ENCODE peak calls at places on chromosomes 2 and 18, in ten cellular contexts. V is neuronal stem cell; T is mesendoderm; C is T-helper 2 cell; D is NCI-H774; X is activated CD4-positive, alpha-beta T cell treated with anti-CD3 and anti-CD28 coated beads for 36 hours; S is nephron progenitor cell; M is cardiac muscle cell; J is stimulated activated CD8-positive, alpha-beta memory T cell treated with anti-CD3 and anti-CD28 coated beads, Interleukin-4, amount 100 ng/mL, for 24 hours; N is endothelial cell. Z is an unnamed sample.

GRCh38 chr2:169397697-169398096 is 35.4 kb upstream of the LRP2 start:
- DNase-seq in V (no peak), T (peak), C (no peak), D (peak), X (no peak), S (no peak), M (peak), J (no peak), N (no peak), Z (no peak)

GRCh38 chr18:78979058-78979680 is 449 bp upstream of the SALL3 start:
- DNase-seq in V (no peak), T (peak), C (no peak), D (no peak), X (no peak), S (peak), M (peak), J (no peak), N (no peak), Z (no peak)

GRCh38 chr2:230496891-230497290 is 80.9 kb downstream of the SP100 start:
- DNase-seq in V (no peak), T (no peak), C (no peak), D (no peak), X (no peak), S (no peak), M (no peak), J (no peak), N (no peak), Z (no peak)

GRCh38 chr2:2647156-2647555 is 316.1 kb upstream of the MYT1L start:
- DNase-seq in V (no peak), T (no peak), C (no peak), D (no peak), X (peak), S (no peak), M (no peak), J (no peak), N (no peak), Z (no peak)

GRCh38 chr18:60096428-60096827 is 196.6 kb downstream of the PMAIP1 start:
- DNase-seq in V (no peak), T (no peak), C (no peak), D (no peak), X (no peak), S (no peak), M (no peak), J (no peak), N (no peak), Z (no peak)

GRCh38 chr2:28188436-28188835 is 204.2 kb upstream of the FOSL2 start:
- DNase-seq in V (no peak), T (no peak), C (no peak), D (no peak), X (no peak), S (no peak), M (no peak), J (no peak), N (no peak), Z (no peak)

GRCh38 chr2:29000481-29000880 is 19.4 kb downstream of the TOGARAM2 start:
- DNase-seq in V (no peak), T (no peak), C (no peak), D (no peak), X (peak), S (no peak), M (no peak), J (no peak), N (no peak), Z (no peak)

GRCh38 chr2:46029332-46029811 is 267.8 kb upstream of the EPAS1 start:
- DNase-seq in V (no peak), T (no peak), C (no peak), D (no peak), X (no peak), S (no peak), M (peak), J (no peak), N (peak), Z (no peak)

GRCh38 chr18:49133112-49133511 is 182.3 kb upstream of the SMAD7 start:
- DNase-seq in V (no peak), T (no peak), C (no peak), D (no peak), X (no peak), S (no peak), M (no peak), J (no peak), N (no peak), Z (no peak)

GRCh38 chr2:55954306-55955035 is 30.9 kb upstream of the EFEMP1 start:
- DNase-seq in V (no peak), T (no peak), C (no peak), D (no peak), X (no peak), S (no peak), M (peak), J (no peak), N (no peak), Z (no peak)

GRCh38 chr2:74947703-74948102 is 10.7 kb upstream of the POLE4 start:
- DNase-seq in V (no peak), T (peak), C (no peak), D (no peak), X (peak), S (no peak), M (no peak), J (no peak), N (no peak), Z (no peak)

GRCh38 chr2:233252227-233252626 is 754 bp downstream of the ATG16L1 start:
- DNase-seq in V (no peak), T (peak), C (no peak), D (no peak), X (no peak), S (peak), M (no peak), J (no peak), N (no peak), Z (no peak)

GRCh38 chr2:134206573-134206972 is 47.3 kb upstream of the MGAT5 start:
- DNase-seq in V (no peak), T (peak), C (no peak), D (no peak), X (peak), S (no peak), M (peak), J (no peak), N (no peak), Z (no peak)

GRCh38 chr18:616380-616995 is 19.7 kb downstream of the CLUL1 start:
- DNase-seq in V (no peak), T (peak), C (no peak), D (peak), X (no peak), S (no peak), M (peak), J (no peak), N (no peak), Z (no peak)